ENCODE peak calls at places on chromosome 14, in six cellular contexts. D, I, O, V, M and E are unnamed samples.

GRCh38 chr14:100271247-100271939 is 32.4 kb downstream of the YY1 start:
- DNase-seq in M (no peak), D (no peak), V (no peak), I (peak), O (peak), E (no peak)

GRCh38 chr14:41868396-41868795 is 261.7 kb downstream of the LRFN5 start:
- DNase-seq in I (no peak), O (no peak), V (no peak), D (no peak), M (no peak), E (no peak)

GRCh38 chr14:104513641-104514046 is 65.9 kb upstream of the C14orf180 start:
- DNase-seq in D (no peak), O (no peak), M (no peak), V (no peak), I (no peak), E (peak)

GRCh38 chr14:91509878-91510170 is 286 bp downstream of the PPP4R3A start:
- DNase-seq in O (no peak), V (no peak), D (no peak), I (no peak), M (no peak), E (no peak)

GRCh38 chr14:76782885-76783566 is 21.8 kb downstream of the VASH1 start:
- DNase-seq in O (no peak), D (no peak), I (no peak), V (no peak), M (no peak), E (no peak)

GRCh38 chr14:92143309-92143708 is 21.5 kb downstream of the CPSF2 start:
- DNase-seq in O (no peak), V (no peak), D (no peak), M (no peak), I (no peak), E (no peak)

GRCh38 chr14:95072310-95072709 is 85.0 kb downstream of the DICER1 start:
- DNase-seq in O (no peak), V (no peak), D (no peak), I (no peak), M (no peak), E (no peak)

GRCh38 chr14:26621366-26621765 is 23.5 kb upstream of the NOVA1 start:
- DNase-seq in V (no peak), D (no peak), I (no peak), M (no peak), O (no peak), E (no peak)

GRCh38 chr14:28875937-28876910 is 109.6 kb downstream of the FOXG1 start:
- DNase-seq in M (no peak), V (no peak), O (no peak), I (no peak), D (no peak), E (no peak)

GRCh38 chr14:103594265-103594664 is 31.5 kb downstream of the COA8 start:
- DNase-seq in I (no peak), V (no peak), O (peak), D (no peak), M (no peak), E (no peak)

GRCh38 chr14:76201162-76201561 is 49.4 kb downstream of the GPATCH2L start:
- DNase-seq in D (peak), V (no peak), I (no peak), O (no peak), M (no peak), E (no peak)

GRCh38 chr14:73785834-73786631 is 65.6 kb upstream of the PTGR2 start:
- DNase-seq in I (peak), V (peak), D (peak), O (peak), M (no peak), E (peak)

GRCh38 chr14:90568405-90568804 is 171.6 kb downstream of the CALM1 start:
- DNase-seq in M (no peak), D (no peak), I (no peak), V (no peak), O (no peak), E (no peak)

GRCh38 chr14:44847910-44848309 is 113.8 kb downstream of the KLHL28 start:
- DNase-seq in M (no peak), O (no peak), D (no peak), I (no peak), V (no peak), E (no peak)

GRCh38 chr14:99035712-99036593 is 236.0 kb downstream of the BCL11B start:
- DNase-seq in O (peak), M (no peak), D (peak), I (no peak), V (peak), E (peak)

GRCh38 chr14:77067632-77068514 is 30.2 kb upstream of the CIPC start:
- DNase-seq in I (peak), O (no peak), D (peak), V (peak), M (no peak), E (peak)

GRCh38 chr14:89041245-89041585 is 216.8 kb downstream of the TTC8 start:
- DNase-seq in M (no peak), I (no peak), O (peak), D (no peak), V (peak), E (no peak)

GRCh38 chr14:74510211-74510931 is 16.8 kb downstream of the ISCA2 start:
- DNase-seq in V (no peak), M (no peak), O (peak), I (no peak), D (no peak), E (no peak)

GRCh38 chr14:69750495-69750894 is 16.4 kb upstream of the SRSF5 start:
- DNase-seq in M (no peak), D (no peak), V (no peak), O (no peak), I (no peak), E (no peak)

GRCh38 chr14:86357866-86358265 is 827.9 kb downstream of the FLRT2 start:
- DNase-seq in V (no peak), I (no peak), O (no peak), D (no peak), M (no peak), E (no peak)

GRCh38 chr14:79279645-79280399 is 931.5 kb downstream of the DIO2 start:
- DNase-seq in I (no peak), D (no peak), M (no peak), V (peak), O (no peak), E (no peak)

GRCh38 chr14:99171396-99171795 is 100.6 kb downstream of the BCL11B start:
- DNase-seq in O (no peak), I (no peak), M (no peak), D (no peak), V (no peak), E (no peak)

GRCh38 chr14:59018978-59019377 is 169.5 kb upstream of the DAAM1 start:
- DNase-seq in D (no peak), O (no peak), V (no peak), I (peak), M (no peak), E (no peak)

GRCh38 chr14:92880851-92881250 is 42.1 kb upstream of the CHGA start:
- DNase-seq in D (peak), I (peak), V (peak), M (no peak), O (peak), E (peak)

GRCh38 chr14:58426819-58427288 is 477 bp downstream of the TIMM9 start:
- DNase-seq in V (peak), D (peak), I (peak), M (no peak), O (peak), E (peak)

GRCh38 chr14:32408018-32408417 is 78.9 kb downstream of the AKAP6 start:
- DNase-seq in M (no peak), D (no peak), V (no peak), O (no peak), I (no peak), E (no peak)

GRCh38 chr14:96225745-96226151 is 21.1 kb downstream of the BDKRB2 start:
- DNase-seq in M (no peak), I (no peak), V (peak), O (peak), D (no peak), E (peak)

GRCh38 chr14:31770271-31770670 is 209.1 kb downstream of the NUBPL start:
- DNase-seq in O (no peak), I (no peak), M (no peak), D (no peak), V (no peak), E (no peak)

GRCh38 chr14:91241848-91242247 is 2.7 kb downstream of the GPR68 start:
- DNase-seq in M (peak), I (no peak), D (no peak), O (no peak), V (no peak), E (no peak)

GRCh38 chr14:28584951-28585350 is 181.6 kb upstream of the FOXG1 start:
- DNase-seq in D (no peak), I (no peak), O (no peak), M (no peak), V (no peak), E (no peak)

GRCh38 chr14:81550001-81550642 is 16.5 kb upstream of the SEL1L start:
- DNase-seq in O (no peak), I (no peak), V (no peak), D (no peak), M (peak), E (no peak)

GRCh38 chr14:57390806-57391562 is 598 bp downstream of the NAA30 start:
- DNase-seq in V (peak), M (no peak), D (peak), O (no peak), I (peak), E (no peak)

GRCh38 chr14:58829594-58829993 is 191.8 kb downstream of the DACT1 start:
- DNase-seq in O (peak), M (no peak), D (no peak), I (no peak), V (no peak), E (no peak)

GRCh38 chr14:31280132-31280870 is 72.7 kb upstream of the HECTD1 start:
- DNase-seq in M (no peak), O (peak), I (no peak), V (no peak), D (no peak), E (no peak)

GRCh38 chr14:54216827-54217226 is 180.0 kb upstream of the CDKN3 start:
- DNase-seq in M (peak), I (no peak), D (no peak), V (no peak), O (no peak), E (no peak)
- TF ChIP-seq CHD2 in M (no peak), I (no peak), D (no peak), V (no peak), O (no peak), E (no peak)

GRCh38 chr14:30240685-30241084 is 313.0 kb upstream of the PRKD1 start:
- DNase-seq in V (no peak), O (no peak), I (no peak), M (no peak), D (no peak), E (no peak)

GRCh38 chr14:30240002-30240401 is 312.4 kb upstream of the PRKD1 start:
- DNase-seq in V (no peak), I (no peak), O (no peak), M (no peak), D (no peak), E (no peak)

GRCh38 chr14:30242742-30243141 is 315.1 kb upstream of the PRKD1 start:
- DNase-seq in O (no peak), D (no peak), I (no peak), M (no peak), V (no peak), E (no peak)

GRCh38 chr14:30243157-30243556 is 315.5 kb upstream of the PRKD1 start:
- DNase-seq in D (no peak), O (no peak), I (no peak), V (no peak), M (no peak), E (no peak)

GRCh38 chr14:30243805-30244204 is 315.2 kb upstream of the G2E3 start:
- DNase-seq in O (no peak), V (no peak), I (no peak), D (no peak), M (no peak), E (no peak)
- TF ChIP-seq CHD2 in O (no peak), V (no peak), I (no peak), D (no peak), M (no peak), E (no peak)

DNA sequence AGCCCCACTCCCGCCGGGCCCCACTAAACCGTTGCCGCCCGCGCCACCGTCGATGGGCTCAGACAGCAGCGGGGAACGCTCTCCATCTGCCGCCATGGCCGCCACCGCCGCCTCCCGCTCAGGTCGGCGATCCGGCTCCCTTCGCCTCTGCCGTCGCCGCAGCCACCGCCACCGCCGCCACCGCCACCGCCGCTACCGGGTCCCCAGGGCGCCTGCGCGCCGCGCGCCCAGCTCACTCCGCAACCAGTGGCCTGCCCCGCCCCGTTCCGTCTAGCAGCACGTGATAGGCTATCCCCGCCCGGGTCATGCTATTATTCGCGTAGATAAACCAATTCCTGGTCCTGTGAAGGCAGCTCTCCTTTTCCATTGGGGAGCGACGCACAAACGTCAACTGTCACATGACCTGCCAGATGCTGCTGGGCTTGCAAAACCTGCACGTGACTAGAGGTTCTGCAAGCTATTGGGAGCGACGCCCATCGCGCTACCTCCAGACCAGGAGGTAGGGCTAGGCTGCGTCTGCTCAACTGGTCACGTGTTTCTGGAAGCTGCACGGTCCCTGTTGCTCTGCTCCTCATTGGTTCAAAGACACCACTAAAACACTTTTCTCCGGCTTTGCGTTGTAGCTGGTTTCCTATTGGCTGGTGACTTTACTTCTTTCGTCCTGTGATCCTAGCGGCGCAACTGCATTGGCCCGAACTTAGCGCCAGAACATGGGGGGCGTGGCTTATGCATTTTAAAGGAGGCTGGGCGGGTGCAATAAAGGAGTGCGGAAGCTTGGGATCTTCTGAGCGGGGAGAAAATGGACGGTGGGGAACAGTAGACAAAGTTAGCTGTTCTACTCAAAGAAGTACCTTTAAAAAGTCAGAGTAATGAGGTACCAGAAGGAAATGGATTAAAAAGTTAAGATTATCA is at the start of gene PIP4P1:
- DNase-seq in V (peak), O (peak), M (peak), D (peak), I (peak), E (peak)
- TF ChIP-seq CHD2 in V (peak), O (peak), M (peak), D (peak), I (peak), E (peak)

DNA sequence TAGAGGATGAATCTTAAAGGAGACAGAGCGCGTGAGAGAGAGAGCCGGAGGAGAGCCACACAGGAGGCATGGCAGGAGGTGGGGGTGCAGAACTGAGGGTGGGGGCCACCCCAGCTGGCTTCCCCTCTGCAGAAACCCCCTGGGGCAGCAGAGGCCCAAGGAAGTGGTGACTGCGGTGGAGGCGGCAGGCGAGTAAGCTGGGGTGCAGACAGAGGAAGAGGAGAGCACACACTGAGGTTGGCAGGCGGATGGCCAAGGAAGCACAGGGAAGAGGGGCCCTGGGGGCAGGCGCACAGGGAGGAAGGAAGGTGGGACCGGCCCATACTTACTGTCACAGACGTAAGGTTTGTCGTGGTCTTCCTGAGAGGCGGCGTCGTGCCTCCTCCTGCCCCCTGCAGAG is 179.8 kb downstream of the DPF3 start:
- DNase-seq in D (no peak), I (no peak), M (peak), O (no peak), V (no peak), E (no peak)
- TF ChIP-seq CHD2 in D (no peak), I (no peak), M (peak), O (no peak), V (no peak), E (no peak)

GRCh38 chr14:105885561-105886320 is 359.4 kb downstream of the TMEM121 start:
- DNase-seq in V (no peak), O (no peak), M (no peak), D (no peak), I (no peak), E (no peak)
- TF ChIP-seq CHD2 in V (no peak), O (no peak), M (no peak), D (no peak), I (no peak), E (no peak)

DNA sequence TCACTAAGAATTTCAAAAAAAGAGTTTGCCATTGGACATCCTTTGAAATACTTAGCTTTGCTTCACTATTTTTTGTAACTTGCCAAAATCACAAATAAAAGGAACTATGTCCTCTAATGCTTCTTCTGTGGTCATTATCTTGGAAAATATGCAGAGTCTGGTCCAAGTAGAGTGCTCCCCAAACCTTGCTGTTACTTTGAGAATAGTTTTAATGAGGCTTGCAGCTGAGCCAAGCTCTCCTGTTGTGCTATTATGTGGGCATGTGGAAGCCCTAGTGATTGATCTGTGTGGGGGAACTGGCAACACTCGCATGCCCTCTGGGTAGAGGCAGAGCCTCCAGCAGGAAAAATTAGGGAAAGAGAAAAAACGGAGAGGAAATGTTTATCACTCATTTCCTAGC is 473.1 kb downstream of the EGLN3 start:
- DNase-seq in M (no peak), O (no peak), I (no peak), V (no peak), D (no peak), E (no peak)
- TF ChIP-seq CHD2 in M (no peak), O (no peak), I (no peak), V (no peak), D (no peak), E (no peak)

GRCh38 chr14:60951781-60952435 is 29.0 kb downstream of the TRMT5 start:
- DNase-seq in O (peak), M (no peak), I (no peak), V (no peak), D (no peak), E (no peak)

GRCh38 chr14:60956632-60957031 is 24.2 kb downstream of the TRMT5 start:
- DNase-seq in O (no peak), I (no peak), D (no peak), M (no peak), V (no peak), E (no peak)

GRCh38 chr14:60958146-60958545 is 22.7 kb downstream of the TRMT5 start:
- DNase-seq in D (no peak), I (no peak), O (no peak), V (no peak), M (no peak), E (no peak)

GRCh38 chr14:60956202-60956601 is 24.7 kb downstream of the TRMT5 start:
- DNase-seq in O (no peak), V (no peak), M (no peak), D (no peak), I (no peak), E (no peak)
- TF ChIP-seq CHD2 in O (no peak), V (no peak), M (no peak), D (no peak), I (no peak), E (no peak)

DNA sequence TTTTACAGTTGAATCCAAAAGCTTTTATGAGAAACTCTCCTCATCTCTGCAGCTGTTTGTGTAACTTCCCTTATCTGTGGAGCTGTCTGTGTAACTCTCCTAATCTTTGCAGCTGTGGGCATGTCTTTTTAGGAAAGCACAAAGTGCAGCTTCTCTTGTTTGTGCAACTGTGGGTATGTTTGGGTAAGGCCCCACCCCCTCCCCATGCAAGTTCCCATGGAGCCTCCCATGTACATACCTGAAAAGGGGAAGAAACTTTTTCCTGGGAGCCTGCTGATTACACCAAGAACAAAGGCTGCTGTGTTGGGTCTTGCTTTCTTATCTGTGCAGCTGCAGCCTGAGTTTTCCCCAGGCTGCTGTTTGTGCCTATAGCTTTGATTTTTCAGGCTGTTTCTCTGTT is 42.7 kb upstream of the CDKN3 start:
- DNase-seq in V (no peak), D (no peak), M (no peak), O (peak), I (no peak), E (no peak)
- TF ChIP-seq CHD2 in V (no peak), D (no peak), M (no peak), O (no peak), I (no peak), E (no peak)

GRCh38 chr14:63046339-63047268 is 1.3 kb upstream of the KCNH5 start:
- DNase-seq in V (peak), O (peak), M (no peak), D (no peak), I (no peak), E (peak)
- TF ChIP-seq CHD2 in V (no peak), O (no peak), M (no peak), D (no peak), I (no peak), E (no peak)

GRCh38 chr14:68177728-68178127 is 358.1 kb downstream of the RAD51B start:
- DNase-seq in D (no peak), M (no peak), O (no peak), V (no peak), I (no peak), E (no peak)
- TF ChIP-seq CHD2 in D (no peak), M (no peak), O (no peak), V (no peak), I (no peak), E (no peak)